ENCODE peak calls at places on chromosomes 6 and 20, in six cellular contexts. One of them, this sample, is unnamed.

GRCh38 chr6:102333736-102334135 is 940.2 kb downstream of the GRIK2 start:
- DNase-seq in colonic mucosa: no peak
- DNase-seq in K562: no peak
- DNase-seq in H9: no peak
- DNase-seq in IMR-90: no peak
- DNase-seq in mammary epithelial cell: no peak
- DNase-seq in this sample: no peak

GRCh38 chr6:42372699-42373098 is 79.0 kb downstream of the TRERF1 start:
- DNase-seq in K562: no peak
- DNase-seq in IMR-90: no peak
- DNase-seq in H9: no peak
- DNase-seq in mammary epithelial cell: no peak
- DNase-seq in colonic mucosa: no peak
- DNase-seq in this sample: no peak

GRCh38 chr6:103983860-103984259 is 875.9 kb downstream of the HACE1 start:
- DNase-seq in H9: no peak
- DNase-seq in IMR-90: no peak
- DNase-seq in colonic mucosa: no peak
- DNase-seq in K562: no peak
- DNase-seq in mammary epithelial cell: no peak
- DNase-seq in this sample: no peak

GRCh38 chr20:23995905-23996666 is 7.5 kb upstream of the GGTLC1 start:
- DNase-seq in H9: no peak
- DNase-seq in IMR-90: peak; percentile 24
- DNase-seq in colonic mucosa: peak; percentile 54
- DNase-seq in K562: peak; percentile 35
- DNase-seq in mammary epithelial cell: peak; percentile 6
- DNase-seq in this sample: peak; percentile 60

GRCh38 chr6:41013473-41014153 is 25.4 kb downstream of the UNC5CL start:
- DNase-seq in K562: no peak
- DNase-seq in H9: no peak
- DNase-seq in IMR-90: no peak
- DNase-seq in colonic mucosa: no peak
- DNase-seq in mammary epithelial cell: no peak
- DNase-seq in this sample: no peak

GRCh38 chr6:13710552-13711383 is 867 bp downstream of the RANBP9 start:
- DNase-seq in H9: peak; percentile 54
- DNase-seq in colonic mucosa: peak; percentile 63
- DNase-seq in IMR-90: no peak
- DNase-seq in K562: peak; percentile 68
- DNase-seq in mammary epithelial cell: peak; percentile 32
- DNase-seq in this sample: peak; percentile 84

GRCh38 chr6:53869964-53870363 is 75.2 kb downstream of the LRRC1 start:
- DNase-seq in colonic mucosa: no peak
- DNase-seq in IMR-90: no peak
- DNase-seq in mammary epithelial cell: peak; percentile 16
- DNase-seq in H9: no peak
- DNase-seq in K562: no peak
- DNase-seq in this sample: no peak

GRCh38 chr6:80477591-80478370 is 371.3 kb downstream of the BCKDHB start:
- DNase-seq in H9: no peak
- DNase-seq in IMR-90: peak; percentile 72
- DNase-seq in K562: no peak
- DNase-seq in colonic mucosa: no peak
- DNase-seq in mammary epithelial cell: no peak
- DNase-seq in this sample: no peak

GRCh38 chr20:12112665-12113064 is 195.0 kb downstream of the BTBD3 start:
- DNase-seq in K562: no peak
- DNase-seq in colonic mucosa: no peak
- DNase-seq in IMR-90: no peak
- DNase-seq in H9: no peak
- DNase-seq in mammary epithelial cell: no peak
- DNase-seq in this sample: no peak

GRCh38 chr6:19210849-19211590 is 626.1 kb upstream of the ID4 start:
- DNase-seq in IMR-90: no peak
- DNase-seq in mammary epithelial cell: no peak
- DNase-seq in colonic mucosa: no peak
- DNase-seq in H9: peak; percentile 75
- DNase-seq in K562: peak; percentile 35
- DNase-seq in this sample: peak; percentile 84

GRCh38 chr20:50929299-50930138 is 1.7 kb downstream of the ADNP start:
- DNase-seq in H9: peak; percentile 96
- DNase-seq in K562: peak; percentile 80
- DNase-seq in colonic mucosa: peak; percentile 95
- DNase-seq in mammary epithelial cell: peak; percentile 87
- DNase-seq in IMR-90: peak; percentile 97
- DNase-seq in this sample: peak; percentile 98

GRCh38 chr6:54710430-54710829 is 136.1 kb upstream of the FAM83B start:
- DNase-seq in mammary epithelial cell: no peak
- DNase-seq in IMR-90: no peak
- DNase-seq in colonic mucosa: no peak
- DNase-seq in K562: no peak
- DNase-seq in H9: no peak
- DNase-seq in this sample: no peak

GRCh38 chr20:634526-634925 is 18.5 kb downstream of the SRXN1 start:
- DNase-seq in colonic mucosa: no peak
- DNase-seq in mammary epithelial cell: no peak
- DNase-seq in K562: no peak
- DNase-seq in H9: no peak
- DNase-seq in IMR-90: no peak
- DNase-seq in this sample: no peak

GRCh38 chr6:37302086-37302686 is 44.2 kb upstream of the TMEM217 start:
- DNase-seq in K562: peak; percentile 94
- DNase-seq in IMR-90: no peak
- DNase-seq in H9: no peak
- DNase-seq in colonic mucosa: no peak
- DNase-seq in mammary epithelial cell: no peak
- DNase-seq in this sample: no peak

GRCh38 chr20:61903575-61904340 is 161.9 kb downstream of the TAF4 start:
- DNase-seq in K562: no peak
- DNase-seq in H9: peak; percentile 66
- DNase-seq in IMR-90: no peak
- DNase-seq in mammary epithelial cell: no peak
- DNase-seq in colonic mucosa: no peak
- DNase-seq in this sample: peak; percentile 68

GRCh38 chr6:45722876-45723275 is 292.8 kb downstream of the CLIC5 start:
- DNase-seq in colonic mucosa: no peak
- DNase-seq in IMR-90: no peak
- DNase-seq in K562: no peak
- DNase-seq in mammary epithelial cell: peak; percentile 66
- DNase-seq in H9: no peak
- DNase-seq in this sample: no peak

GRCh38 chr6:37487891-37488290 is 11.8 kb downstream of the CCDC167 start:
- DNase-seq in mammary epithelial cell: no peak
- DNase-seq in IMR-90: no peak
- DNase-seq in H9: no peak
- DNase-seq in K562: no peak
- DNase-seq in colonic mucosa: no peak
- DNase-seq in this sample: peak; percentile 41

GRCh38 chr6:45377041-45377554 is 636 bp downstream of the SUPT3H start:
- DNase-seq in K562: no peak
- DNase-seq in colonic mucosa: peak; percentile 78
- DNase-seq in IMR-90: peak; percentile 16
- DNase-seq in H9: no peak
- DNase-seq in mammary epithelial cell: peak; percentile 17
- DNase-seq in this sample: no peak

GRCh38 chr6:88804701-88805100 is 158.7 kb downstream of the RNGTT start:
- DNase-seq in mammary epithelial cell: no peak
- DNase-seq in IMR-90: peak; percentile 69
- DNase-seq in colonic mucosa: no peak
- DNase-seq in K562: no peak
- DNase-seq in H9: no peak
- DNase-seq in this sample: no peak

GRCh38 chr20:63743210-63743970 is 3.8 kb downstream of the SLC2A4RG start:
- DNase-seq in IMR-90: no peak
- DNase-seq in mammary epithelial cell: no peak
- DNase-seq in H9: no peak
- DNase-seq in colonic mucosa: no peak
- DNase-seq in K562: no peak
- DNase-seq in this sample: no peak

GRCh38 chr20:63744574-63745423 is 5.2 kb downstream of the SLC2A4RG start:
- DNase-seq in mammary epithelial cell: no peak
- DNase-seq in IMR-90: no peak
- DNase-seq in H9: no peak
- DNase-seq in colonic mucosa: no peak
- DNase-seq in K562: no peak
- DNase-seq in this sample: no peak

GRCh38 chr20:63742381-63743024 is 2.9 kb downstream of the SLC2A4RG start:
- DNase-seq in H9: no peak
- DNase-seq in mammary epithelial cell: no peak
- DNase-seq in K562: peak; percentile 17
- DNase-seq in IMR-90: no peak
- DNase-seq in colonic mucosa: peak; percentile 17
- DNase-seq in this sample: peak; percentile 45

GRCh38 chr20:63745424-63745805 is 5.8 kb downstream of the SLC2A4RG start:
- DNase-seq in K562: peak; percentile 13
- DNase-seq in IMR-90: no peak
- DNase-seq in colonic mucosa: no peak
- DNase-seq in mammary epithelial cell: no peak
- DNase-seq in H9: no peak
- DNase-seq in this sample: peak; percentile 49

GRCh38 chr20:63744158-63744557 is 4.6 kb downstream of the SLC2A4RG start:
- DNase-seq in IMR-90: no peak
- DNase-seq in mammary epithelial cell: no peak
- DNase-seq in colonic mucosa: no peak
- DNase-seq in H9: no peak
- DNase-seq in K562: no peak
- DNase-seq in this sample: no peak
- H3K9ac ChIP-seq in IMR-90: no peak overlapping the region
- H3K9ac ChIP-seq in mammary epithelial cell: no peak overlapping the region
- H3K9ac ChIP-seq in colonic mucosa: no peak overlapping the region
- H3K9ac ChIP-seq in H9: no peak overlapping the region
- H3K9ac ChIP-seq in K562: no peak overlapping the region
- H3K9ac ChIP-seq in this sample: no peak overlapping the region

GRCh38 chr20:17568045-17568788 is 1.7 kb upstream of the DSTN start:
- DNase-seq in K562: no peak
- DNase-seq in H9: no peak
- DNase-seq in mammary epithelial cell: no peak
- DNase-seq in colonic mucosa: no peak
- DNase-seq in IMR-90: no peak
- DNase-seq in this sample: no peak

GRCh38 chr20:17565164-17565845 is 4.6 kb upstream of the DSTN start:
- DNase-seq in K562: no peak
- DNase-seq in IMR-90: peak; percentile 44
- DNase-seq in colonic mucosa: no peak
- DNase-seq in mammary epithelial cell: no peak
- DNase-seq in H9: no peak
- DNase-seq in this sample: no peak

GRCh38 chr20:17568972-17569471 is 853 bp upstream of the DSTN start:
- DNase-seq in K562: peak; percentile 47
- DNase-seq in IMR-90: peak; percentile 99
- DNase-seq in H9: peak; percentile 77
- DNase-seq in colonic mucosa: peak; percentile 90
- DNase-seq in mammary epithelial cell: peak; percentile 96
- DNase-seq in this sample: peak; percentile 87

GRCh38 chr20:17569616-17570346 is at the start of gene DSTN:
- DNase-seq in mammary epithelial cell: peak; percentile 95
- DNase-seq in colonic mucosa: peak; percentile 93
- DNase-seq in H9: peak; percentile 97
- DNase-seq in IMR-90: peak; percentile 95
- DNase-seq in K562: peak; percentile 90
- DNase-seq in this sample: peak; percentile 99

DNA sequence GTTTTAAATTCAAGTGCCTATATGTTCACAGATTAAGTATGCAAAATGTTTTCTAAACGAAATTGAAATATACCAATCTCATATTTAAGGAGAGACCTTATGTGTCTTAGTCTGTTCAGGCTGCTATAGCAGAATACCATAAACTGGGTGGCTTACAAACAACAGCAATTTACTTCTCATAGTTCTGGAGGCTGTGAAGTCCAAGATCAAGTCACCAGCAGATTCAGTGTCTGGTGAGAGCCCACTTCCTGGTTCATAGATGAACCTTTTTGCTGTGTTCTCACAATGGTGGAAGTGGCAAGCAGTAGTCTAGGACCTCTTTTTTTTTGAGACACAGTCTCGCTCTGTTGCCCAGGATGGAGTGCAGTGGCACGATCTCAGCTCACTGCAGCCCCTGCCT is 3.5 kb upstream of the DSTN start:
- DNase-seq in colonic mucosa: no peak
- DNase-seq in mammary epithelial cell: no peak
- DNase-seq in K562: no peak
- DNase-seq in H9: no peak
- DNase-seq in IMR-90: no peak
- DNase-seq in this sample: no peak
- H3K4me1 ChIP-seq in colonic mucosa: no peaks in the 10 kb centered on the region
- H3K4me1 ChIP-seq in mammary epithelial cell: peaks cover 23% of the 10 kb centered on the region
- H3K4me1 ChIP-seq in K562: peaks cover 10% of the 10 kb centered on the region
- H3K4me1 ChIP-seq in H9: peaks cover 8% of the 10 kb centered on the region
- H3K4me1 ChIP-seq in IMR-90: peaks cover 9% of the 10 kb centered on the region
- H3K4me1 ChIP-seq in this sample: no peaks in the 10 kb centered on the region

DNA sequence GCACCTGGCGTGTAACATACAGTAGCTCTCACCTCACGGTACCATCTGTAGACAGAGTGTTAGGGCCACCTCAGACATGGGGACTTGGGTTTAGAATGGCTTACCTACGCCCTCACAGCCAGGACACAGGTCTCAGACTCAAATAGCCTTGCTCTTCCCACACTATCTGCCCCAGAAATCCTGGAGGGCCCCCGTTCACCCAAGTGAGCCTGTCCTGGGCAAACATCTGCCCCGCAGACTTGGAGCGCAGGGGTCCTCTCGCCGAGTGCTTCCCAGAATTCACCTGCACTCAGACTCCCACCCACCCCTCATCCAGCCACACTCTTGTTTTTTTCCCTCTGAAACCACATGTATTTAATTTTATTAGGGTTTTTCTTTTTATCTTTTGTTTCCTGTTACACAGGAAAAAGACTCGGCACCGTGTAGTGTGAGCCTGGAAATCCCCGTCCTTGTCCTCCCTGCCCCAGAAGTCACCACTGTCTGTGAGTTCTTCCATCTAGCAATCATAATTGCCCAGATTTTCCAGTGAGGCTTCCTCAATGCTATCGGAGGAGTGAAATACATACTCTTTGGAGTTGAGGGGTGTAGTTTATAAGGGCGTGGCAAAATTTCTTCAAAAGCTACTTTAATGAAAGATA is 17.1 kb upstream of the MAP1LC3A start:
- DNase-seq in K562: no peak
- DNase-seq in IMR-90: no peak
- DNase-seq in H9: no peak
- DNase-seq in colonic mucosa: no peak
- DNase-seq in mammary epithelial cell: no peak
- DNase-seq in this sample: no peak
- H3K27ac ChIP-seq in K562: no peak overlapping the region
- H3K27ac ChIP-seq in IMR-90: no peak overlapping the region
- H3K27ac ChIP-seq in H9: no peak overlapping the region
- H3K27ac ChIP-seq in colonic mucosa: no peak overlapping the region
- H3K27ac ChIP-seq in mammary epithelial cell: no peak overlapping the region
- H3K27ac ChIP-seq in this sample: no peak overlapping the region

DNA sequence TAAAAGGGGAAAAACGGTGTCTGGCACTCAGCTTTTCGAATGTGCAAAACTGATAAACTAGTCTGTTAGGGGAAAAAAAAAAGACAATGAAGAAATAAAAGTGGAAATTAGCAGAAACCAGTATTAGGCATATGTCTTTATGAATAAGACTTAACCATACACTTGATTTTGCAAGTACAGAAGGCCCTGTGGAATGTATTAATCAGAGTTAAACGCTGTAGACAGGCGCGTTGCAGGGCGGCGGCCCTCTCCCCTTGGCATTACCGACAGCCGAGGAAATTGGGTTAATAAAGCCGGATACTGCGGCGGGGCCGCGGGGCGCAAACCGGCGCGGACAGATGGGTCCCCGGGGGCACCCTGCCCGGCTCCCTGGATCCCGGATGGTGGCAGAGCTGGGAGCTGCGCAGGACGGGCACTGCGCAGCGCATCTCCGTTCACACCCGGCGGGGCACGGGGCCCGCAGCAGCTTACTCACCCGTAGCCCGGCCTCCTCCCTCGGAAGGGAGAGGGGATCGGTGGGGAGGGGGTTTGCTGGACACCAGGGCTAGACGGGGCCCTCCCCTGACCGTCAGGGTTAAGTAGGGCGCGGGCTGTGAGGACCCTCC is 2.1 kb downstream of the BHLHE23 start:
- DNase-seq in colonic mucosa: no peak
- DNase-seq in K562: no peak
- DNase-seq in mammary epithelial cell: no peak
- DNase-seq in IMR-90: no peak
- DNase-seq in H9: no peak
- DNase-seq in this sample: peak; percentile 60
- H3K9ac ChIP-seq in colonic mucosa: no peak overlapping the region
- H3K9ac ChIP-seq in K562: no peak overlapping the region
- H3K9ac ChIP-seq in mammary epithelial cell: no peak overlapping the region
- H3K9ac ChIP-seq in IMR-90: no peak overlapping the region
- H3K9ac ChIP-seq in H9: no peak overlapping the region
- H3K9ac ChIP-seq in this sample: no peak overlapping the region

This sample was measured in endodermal cell.